ENCODE peak calls at places on chromosomes 11 and 22, in five cellular contexts. Q is A549, G is endothelial cell of umbilical vein, J is HepG2, Y is K562. W is an unnamed sample.

GRCh38 chr11:26121466-26121865 is 210.5 kb upstream of the ANO3 start:
- DNase-seq in Q (no peak), G (no peak), J (no peak), Y (no peak), W (no peak)

GRCh38 chr11:117794144-117794543 is 2.9 kb downstream of the DSCAML1 start:
- DNase-seq in Q (no peak), G (no peak), J (no peak), Y (no peak), W (no peak)

GRCh38 chr22:48336339-48337060 is 1491.2 kb downstream of the BRD1 start:
- DNase-seq in Q (no peak), G (no peak), J (no peak), Y (no peak), W (no peak)

GRCh38 chr22:32854351-32854804 is 52.9 kb downstream of the TIMP3 start:
- DNase-seq in Q (no peak), G (no peak), J (no peak), Y (no peak), W (no peak)

GRCh38 chr11:57938351-57938750 is 85.3 kb upstream of the OR9Q1 start:
- DNase-seq in Q (no peak), G (no peak), J (no peak), Y (no peak), W (no peak)

GRCh38 chr11:63635762-63636465 is 21.7 kb upstream of the PLAAT3 start:
- DNase-seq in Q (peak), G (peak), J (peak), Y (peak), W (peak)

GRCh38 chr11:94328587-94329080 is 24.3 kb downstream of the IZUMO1R start:
- DNase-seq in Q (no peak), G (no peak), J (no peak), Y (no peak), W (no peak)

GRCh38 chr11:12764187-12764914 is 90.1 kb downstream of the TEAD1 start:
- DNase-seq in Q (no peak), G (no peak), J (no peak), Y (peak), W (no peak)

GRCh38 chr22:38165929-38166593 is 15.6 kb downstream of the PLA2G6 start:
- DNase-seq in Q (no peak), G (no peak), J (no peak), Y (no peak), W (no peak)

GRCh38 chr11:944711-945470 is 19.2 kb downstream of the AP2A2 start:
- DNase-seq in Q (peak), G (no peak), J (no peak), Y (no peak), W (no peak)

GRCh38 chr22:30573594-30574094 is 821 bp downstream of the GAL3ST1 start:
- DNase-seq in Q (no peak), G (no peak), J (no peak), Y (no peak), W (no peak)

GRCh38 chr11:71498091-71498490 is 29.0 kb upstream of the KRTAP5-7 start:
- DNase-seq in Q (no peak), G (no peak), J (no peak), Y (no peak), W (no peak)

GRCh38 chr22:44256085-44256484 is 56.7 kb downstream of the SHISAL1 start:
- DNase-seq in Q (no peak), G (no peak), J (no peak), Y (no peak), W (no peak)

GRCh38 chr11:16166571-16166970 is 189.8 kb downstream of the SOX6 start:
- DNase-seq in Q (no peak), G (no peak), J (no peak), Y (no peak), W (no peak)

GRCh38 chr11:35928688-35929087 is 15.2 kb upstream of the LDLRAD3 start:
- DNase-seq in Q (no peak), G (no peak), J (no peak), Y (no peak), W (no peak)

GRCh38 chr22:48960981-48961655 is 866.6 kb downstream of the BRD1 start:
- DNase-seq in Q (no peak), G (no peak), J (no peak), Y (no peak), W (no peak)

DNA sequence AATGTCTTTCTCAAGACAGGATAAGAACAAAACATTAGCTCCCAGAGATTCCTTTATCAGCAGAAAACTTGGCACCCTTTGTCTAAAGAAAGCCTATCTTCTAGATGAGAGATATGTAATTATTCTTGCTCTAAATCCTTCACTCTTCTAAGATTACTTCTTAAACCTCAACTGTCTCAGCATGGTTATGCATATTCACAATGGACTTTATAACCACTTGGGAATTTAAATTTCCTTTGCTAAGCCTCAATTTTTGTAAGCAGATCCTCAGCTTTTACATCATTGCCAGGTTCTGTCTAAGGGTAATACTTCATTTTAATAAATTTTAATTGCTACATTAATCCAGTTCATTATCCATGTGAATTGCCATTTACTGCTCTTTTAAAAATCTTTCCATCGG is 433.6 kb upstream of the DDI1 start:
- DNase-seq in Q (no peak), G (no peak), J (no peak), Y (no peak), W (no peak)
- H3K4me3 ChIP-seq in Q (no peak), G (no peak), J (no peak), Y (no peak), W (no peak)

GRCh38 chr22:45710469-45710868 is 38.8 kb downstream of the ATXN10 start:
- DNase-seq in Q (no peak), G (no peak), J (no peak), Y (no peak), W (no peak)
- TF ChIP-seq MYC in Q (no peak), G (no peak), J (no peak), Y (no peak), W (no peak)

DNA sequence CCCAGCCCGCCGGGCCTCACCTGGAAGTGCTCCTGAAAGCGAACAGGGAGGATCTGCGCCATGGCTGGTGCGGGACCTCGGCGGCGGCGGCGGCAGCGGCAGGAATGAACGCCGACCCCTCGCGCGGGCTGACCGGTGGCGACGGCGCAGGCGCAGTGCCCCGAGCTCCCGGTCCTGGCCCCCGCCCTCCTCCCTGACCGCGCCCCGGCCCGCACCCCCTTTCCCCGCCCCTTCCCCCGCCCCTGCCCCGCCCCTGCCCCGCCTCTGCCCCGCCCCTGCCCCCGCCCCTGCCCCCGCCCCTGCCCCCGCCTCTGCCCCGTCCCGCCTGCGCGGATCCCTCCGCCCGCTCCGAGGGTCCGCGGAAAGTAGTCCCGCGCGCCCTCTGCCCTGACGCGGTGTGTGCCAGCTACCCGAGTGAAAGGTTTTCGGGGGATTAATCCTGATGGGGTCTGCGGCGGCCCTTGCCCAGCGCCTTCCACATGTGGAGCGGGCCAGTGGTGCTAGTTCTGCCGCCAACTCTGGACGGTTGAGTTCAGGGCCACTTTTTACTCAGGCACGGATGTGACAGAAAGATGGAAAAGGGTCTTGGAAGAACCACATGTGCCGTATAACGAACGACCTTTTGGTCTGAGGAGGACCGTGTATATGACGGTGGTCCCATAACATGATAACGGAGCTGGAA is at the start of gene CLTCL1:
- DNase-seq in Q (peak), G (peak), J (peak), Y (peak), W (peak)
- TF ChIP-seq POLR2A in Q (peak), G (peak), J (peak), Y (peak), W (peak)

GRCh38 chr22:37162221-37163095 is 12.7 kb upstream of the IL2RB start:
- DNase-seq in Q (no peak), G (no peak), J (no peak), Y (no peak), W (no peak)
- H3K4me3 ChIP-seq in Q (no peak), G (no peak), J (no peak), Y (no peak), W (no peak)

DNA sequence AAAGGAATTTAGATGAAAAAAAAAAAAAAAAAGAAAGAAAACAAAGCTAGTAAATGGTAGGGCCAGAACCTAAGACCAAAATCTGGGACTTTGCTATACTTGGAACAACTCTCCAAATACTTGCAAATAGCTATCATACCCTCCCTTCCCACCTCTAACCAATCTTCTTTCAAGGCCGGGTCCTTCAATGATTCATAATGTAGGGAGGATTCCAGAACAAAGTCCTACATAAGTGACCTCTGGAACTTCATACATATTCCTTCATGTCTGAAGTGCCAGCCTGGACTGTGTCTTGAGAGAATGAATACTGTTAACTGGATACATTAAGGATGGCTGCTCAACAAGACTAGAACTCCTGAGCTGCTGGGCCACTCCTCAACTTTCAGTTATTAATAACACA is 9.9 kb downstream of the STK33 start:
- DNase-seq in Q (no peak), G (no peak), J (no peak), Y (no peak), W (no peak)
- TF ChIP-seq MYC in Q (no peak), G (no peak), J (no peak), Y (no peak), W (no peak)

GRCh38 chr11:123428221-123428631 is 1.8 kb upstream of the GRAMD1B start:
- DNase-seq in Q (no peak), G (no peak), J (no peak), Y (no peak), W (no peak)

GRCh38 chr11:123431619-123432018 is 1.6 kb downstream of the GRAMD1B start:
- DNase-seq in Q (no peak), G (peak), J (no peak), Y (no peak), W (peak)

GRCh38 chr11:123430736-123431356 is 777 bp downstream of the GRAMD1B start:
- DNase-seq in Q (peak), G (peak), J (no peak), Y (no peak), W (peak)

GRCh38 chr11:123429851-123430735 is at the start of gene GRAMD1B:
- DNase-seq in Q (peak), G (peak), J (no peak), Y (no peak), W (peak)

GRCh38 chr11:123429336-123429735 is 733 bp upstream of the GRAMD1B start:
- DNase-seq in Q (no peak), G (no peak), J (no peak), Y (no peak), W (no peak)
- TF ChIP-seq POLR2A in Q (no peak), G (no peak), J (no peak), Y (no peak), W (no peak)

GRCh38 chr11:67438121-67438902 is 830 bp upstream of the PTPRCAP start:
- DNase-seq in Q (no peak), G (no peak), J (no peak), Y (peak), W (peak)

GRCh38 chr11:67436459-67437081 is 912 bp downstream of the PTPRCAP start:
- DNase-seq in Q (no peak), G (no peak), J (no peak), Y (peak), W (peak)

GRCh38 chr11:67435031-67435726 is 2.3 kb downstream of the PTPRCAP start:
- DNase-seq in Q (no peak), G (no peak), J (no peak), Y (no peak), W (peak)

GRCh38 chr11:67435727-67436458 is 1.6 kb downstream of the PTPRCAP start:
- DNase-seq in Q (no peak), G (no peak), J (no peak), Y (no peak), W (no peak)

DNA sequence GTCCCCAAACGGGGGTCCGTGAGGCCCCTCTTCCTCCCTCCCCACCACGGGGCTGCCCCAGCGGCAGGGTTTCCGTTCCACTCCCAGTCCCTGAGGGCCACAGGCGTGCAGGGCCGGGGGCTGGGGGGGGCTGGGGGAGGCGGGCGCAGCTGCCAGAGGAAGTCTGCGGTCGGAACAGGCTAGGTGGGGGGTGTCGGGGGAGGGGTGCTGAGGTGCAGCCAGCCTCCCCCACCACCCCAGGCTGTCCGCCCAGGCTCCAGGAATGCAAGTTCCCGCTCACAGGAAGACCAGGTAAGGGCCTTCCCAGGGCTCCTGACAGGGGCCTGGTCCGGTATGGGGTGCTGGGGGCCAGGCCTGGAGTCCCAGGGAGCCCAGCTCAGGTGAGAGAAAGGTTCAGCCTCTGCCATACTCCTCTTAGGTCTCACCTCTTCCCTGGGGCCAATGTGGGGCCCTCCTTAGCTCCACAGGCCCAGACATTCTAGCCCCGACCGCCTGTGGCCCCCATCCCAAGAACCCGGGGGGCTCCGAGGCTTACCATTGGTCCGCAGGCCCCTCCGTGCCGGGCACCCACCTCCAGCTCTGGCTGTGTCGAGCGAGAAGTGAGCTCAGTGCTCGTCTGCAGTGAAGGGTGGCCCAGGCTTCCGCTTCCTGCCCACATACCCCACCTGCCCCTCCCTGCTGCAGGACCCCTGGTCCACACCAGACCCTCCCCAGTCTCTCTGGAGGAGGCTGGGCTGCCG is at the start of gene PTPRCAP:
- DNase-seq in Q (no peak), G (no peak), J (no peak), Y (peak), W (peak)
- H3K4me3 ChIP-seq in Q (no peak), G (no peak), J (no peak), Y (no peak), W (peak)

GRCh38 chr11:88405853-88406252 is 68.3 kb upstream of the CTSC start:
- DNase-seq in Q (no peak), G (no peak), J (no peak), Y (no peak), W (no peak)

GRCh38 chr11:88404932-88405710 is 67.6 kb upstream of the CTSC start:
- DNase-seq in Q (no peak), G (no peak), J (no peak), Y (no peak), W (no peak)

GRCh38 chr11:88404363-88404762 is 66.8 kb upstream of the CTSC start:
- DNase-seq in Q (no peak), G (no peak), J (no peak), Y (no peak), W (no peak)

GRCh38 chr11:88402192-88402715 is 64.7 kb upstream of the CTSC start:
- DNase-seq in Q (peak), G (peak), J (no peak), Y (no peak), W (no peak)

DNA sequence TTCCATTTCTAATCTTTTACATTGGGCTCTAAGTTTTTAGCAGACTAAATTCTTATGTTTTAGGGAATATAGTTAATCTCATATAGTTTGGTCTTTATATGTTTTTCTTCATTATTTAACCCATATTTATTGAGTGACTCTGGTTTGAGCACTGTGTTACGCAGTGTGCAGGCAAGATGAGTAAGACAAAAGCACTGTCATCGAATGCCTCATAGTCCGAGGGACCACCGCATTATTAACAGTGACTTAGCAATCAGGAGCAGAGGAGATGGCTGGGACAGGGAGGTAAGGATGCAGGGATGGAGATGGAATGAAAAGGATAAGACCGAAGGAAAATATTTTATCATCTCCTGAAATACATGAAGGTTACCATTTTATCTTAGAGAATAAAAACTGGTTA is 65.2 kb upstream of the CTSC start:
- DNase-seq in Q (peak), G (no peak), J (no peak), Y (no peak), W (no peak)
- TF ChIP-seq MYC in Q (no peak), G (no peak), J (no peak), Y (no peak), W (no peak)

DNA sequence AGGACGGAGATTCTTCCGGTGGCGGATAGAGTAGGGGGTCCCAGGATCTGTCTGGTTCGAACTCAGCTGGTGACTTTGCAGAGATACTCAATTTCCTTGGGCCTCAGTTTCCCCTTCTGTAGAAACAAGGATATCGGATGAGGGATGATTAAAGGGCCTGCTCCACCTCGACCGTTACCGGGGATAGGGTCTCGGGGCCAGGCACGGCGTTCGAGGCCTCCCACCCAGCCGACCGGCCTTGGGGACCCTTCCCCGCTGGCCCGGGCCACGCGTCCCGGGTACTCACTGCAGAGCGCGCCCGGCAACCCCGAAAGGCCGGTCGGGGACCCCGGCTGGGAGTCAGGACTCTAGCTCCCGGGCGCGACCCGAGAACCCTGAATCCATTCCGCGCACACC is 321 bp downstream of the RHBDD3 start:
- DNase-seq in Q (no peak), G (no peak), J (no peak), Y (no peak), W (no peak)
- TF ChIP-seq POLR2A in Q (no peak), G (no peak), J (peak), Y (no peak), W (no peak)

DNA sequence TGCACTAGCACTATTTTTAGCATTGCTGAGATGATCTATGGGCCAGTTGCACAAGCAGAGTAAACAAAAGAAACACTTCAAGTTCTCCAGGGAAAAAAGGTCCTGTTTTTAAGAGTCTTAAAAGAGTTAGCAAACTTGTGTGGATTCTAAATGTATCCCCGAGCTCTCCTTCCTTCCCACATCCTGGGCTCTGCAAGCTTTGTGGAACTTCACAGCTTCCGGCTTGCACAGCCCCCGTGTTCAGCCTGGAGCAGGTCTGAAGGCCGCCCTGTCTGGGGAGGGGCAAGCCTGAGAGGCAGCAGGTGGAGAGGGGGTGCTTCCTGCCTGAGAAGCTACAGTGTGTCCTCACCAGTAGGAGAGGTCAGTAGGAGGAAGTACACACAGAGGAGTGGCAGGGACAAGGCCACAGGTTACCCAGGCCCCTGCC is 35.1 kb upstream of the SUSD2 start:
- DNase-seq in Q (peak), G (no peak), J (peak), Y (peak), W (peak)
- H3K4me3 ChIP-seq in Q (no peak), G (no peak), J (no peak), Y (no peak), W (peak)

W was measured in NB4.